ENCODE peak calls at places on chromosome 16, in four cellular contexts. K, E, G and B are unnamed samples.

GRCh38 chr16:9670058-9670457 is 512.2 kb downstream of the GRIN2A start:
- DNase-seq in G (no peak), K (no peak), E (no peak), B (no peak)

GRCh38 chr16:70746708-70747424 is 54.1 kb downstream of the VAC14 start:
- DNase-seq in E (peak), K (peak), G (peak), B (peak)

GRCh38 chr16:81629032-81629802 is 149.9 kb upstream of the PLCG2 start:
- DNase-seq in G (no peak), E (no peak), K (no peak), B (no peak)

GRCh38 chr16:3793161-3793576 is 75.8 kb upstream of the TRAP1 start:
- DNase-seq in E (no peak), K (no peak), G (no peak), B (no peak)

GRCh38 chr16:4393243-4393606 is 21.6 kb downstream of the VASN start:
- DNase-seq in G (no peak), E (no peak), K (peak), B (no peak)

GRCh38 chr16:997440-998051 is 16.0 kb downstream of the SOX8 start:
- DNase-seq in G (peak), E (no peak), K (no peak), B (no peak)

GRCh38 chr16:80563807-80564206 is 23.0 kb downstream of the DYNLRB2 start:
- DNase-seq in K (no peak), E (no peak), G (no peak), B (no peak)

GRCh38 chr16:54072237-54072636 is 214.3 kb downstream of the IRX3 start:
- DNase-seq in K (no peak), G (no peak), E (no peak), B (no peak)

GRCh38 chr16:49112754-49113153 is 168.9 kb downstream of the CBLN1 start:
- DNase-seq in K (no peak), E (peak), G (no peak), B (no peak)

GRCh38 chr16:67647111-67647651 is 2.2 kb downstream of the CARMIL2 start:
- DNase-seq in E (no peak), G (no peak), K (no peak), B (no peak)

GRCh38 chr16:29994613-29995329 is 646 bp downstream of the HIRIP3 start:
- DNase-seq in K (peak), E (peak), G (no peak), B (peak)

GRCh38 chr16:66596986-66597848 is 7.3 kb upstream of the CMTM3 start:
- DNase-seq in E (no peak), K (no peak), G (no peak), B (no peak)

GRCh38 chr16:65769776-65770438 is 596.6 kb upstream of the CDH5 start:
- DNase-seq in E (no peak), G (no peak), K (no peak), B (no peak)

GRCh38 chr16:50208460-50208931 is 55.4 kb downstream of the TENT4B start:
- DNase-seq in E (no peak), G (no peak), K (no peak), B (no peak)

GRCh38 chr16:20310421-20311395 is 16.6 kb downstream of the GP2 start:
- DNase-seq in G (no peak), K (no peak), E (no peak), B (no peak)

GRCh38 chr16:88999457-89000206 is 22.6 kb upstream of the CBFA2T3 start:
- DNase-seq in K (no peak), E (no peak), G (no peak), B (no peak)

GRCh38 chr16:77657016-77657415 is 65.3 kb upstream of the NUDT7 start:
- DNase-seq in K (no peak), E (no peak), G (no peak), B (no peak)

GRCh38 chr16:46629331-46629843 is 8.2 kb upstream of the SHCBP1 start:
- DNase-seq in G (peak), K (no peak), E (no peak), B (no peak)

GRCh38 chr16:30187971-30188561 is 4.7 kb downstream of the CORO1A start:
- DNase-seq in G (no peak), E (peak), K (peak), B (no peak)

GRCh38 chr16:7313170-7313569 is 19.5 kb upstream of the RBFOX1 start:
- DNase-seq in K (no peak), G (no peak), E (no peak), B (no peak)

GRCh38 chr16:19463468-19464315 is 46.0 kb downstream of the TMC5 start:
- DNase-seq in G (no peak), E (no peak), K (no peak), B (no peak)